ENCODE peak calls at places on chromosome 1, in ten cellular contexts. W, O, X, S, I, L, H, B, D and R are unnamed samples.

GRCh38 chr1:210800301-210800700 is 333.6 kb downstream of the KCNH1 start:
- DNase-seq in D (no peak), W (no peak), L (no peak), I (no peak), S (no peak), O (no peak), X (no peak), B (no peak), H (no peak), R (no peak)

GRCh38 chr1:43525995-43526394 is 4.7 kb upstream of the PTPRF start:
- DNase-seq in D (peak; percentile 33), L (no peak), S (no peak), W (no peak), X (peak; percentile 80), I (no peak), H (no peak), O (no peak), B (peak; percentile 46), R (no peak)

GRCh38 chr1:172976222-172977041 is 74.3 kb downstream of the TNFSF18 start:
- DNase-seq in L (no peak), X (peak; percentile 33), I (no peak), H (no peak), D (no peak), O (no peak), W (no peak), S (no peak), B (no peak), R (no peak)

GRCh38 chr1:204577794-204578478 is 61.7 kb downstream of the MDM4 start:
- DNase-seq in H (no peak), I (no peak), D (no peak), O (no peak), L (no peak), B (no peak), X (no peak), S (no peak), W (no peak), R (no peak)

GRCh38 chr1:58927722-58928085 is 143.9 kb upstream of the JUN start:
- DNase-seq in X (no peak), H (peak; percentile 32), I (no peak), O (no peak), S (no peak), B (no peak), W (no peak), D (no peak), L (no peak), R (no peak)

GRCh38 chr1:76867342-76868130 is at the start of gene ST6GALNAC5:
- DNase-seq in W (no peak), D (peak; percentile 64), B (peak; percentile 80), X (peak; percentile 10), I (no peak), O (no peak), S (no peak), H (no peak), L (no peak), R (no peak)

GRCh38 chr1:110600716-110601115 is 5.4 kb downstream of the KCNA2 start:
- DNase-seq in X (no peak), O (no peak), B (no peak), D (no peak), S (no peak), L (no peak), I (no peak), W (no peak), H (no peak), R (no peak)

GRCh38 chr1:167077128-167077867 is 12.9 kb downstream of the GPA33 start:
- DNase-seq in I (no peak), O (no peak), L (no peak), H (no peak), S (no peak), W (no peak), D (no peak), B (no peak), X (no peak), R (no peak)

DNA sequence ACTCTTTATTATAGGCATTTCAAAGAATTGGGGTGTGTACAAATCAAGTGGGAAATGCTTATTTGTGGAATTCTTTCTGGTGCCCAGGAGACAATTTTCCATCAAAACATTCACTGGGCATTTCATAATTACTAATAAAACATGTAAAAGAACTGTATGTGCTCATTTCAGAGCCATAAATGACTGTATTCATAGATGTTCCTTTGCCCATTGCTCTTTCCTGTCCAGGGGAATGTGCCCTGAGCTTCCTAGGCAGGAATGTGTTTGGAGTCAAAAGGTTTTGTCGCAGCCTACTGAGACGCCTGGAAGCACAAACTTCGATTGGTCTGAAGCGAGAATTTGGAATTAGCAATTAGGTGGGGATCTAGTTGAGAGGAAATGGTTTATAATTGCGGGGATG is 43.7 kb upstream of the EXOSC10 start:
- DNase-seq in D (no peak), H (no peak), S (no peak), X (no peak), I (no peak), L (no peak), B (no peak), W (no peak), O (no peak), R (no peak)
- H3K27ac ChIP-seq in D (no peak overlapping the region), H (peak overlapping the region; percentile 37), S (peak overlapping the region; percentile 34), X (no peak overlapping the region), I (no peak overlapping the region), L (no peak overlapping the region), B (peak overlapping the region; percentile 89), W (no peak overlapping the region), O (no peak overlapping the region), R (peak overlapping the region; percentile 68)

GRCh38 chr1:19798486-19799232 is 1.1 kb downstream of the TMCO4 start:
- DNase-seq in H (no peak), S (no peak), X (no peak), O (no peak), B (no peak), I (no peak), W (no peak), D (no peak), L (no peak), R (no peak)
- H3K27ac ChIP-seq in H (peak overlapping the region; percentile 65), S (no peak overlapping the region), X (peak overlapping the region; percentile 78), O (peak overlapping the region; percentile 54), B (peak overlapping the region; percentile 34), I (peak overlapping the region; percentile 63), W (peak overlapping the region; percentile 34), D (peak overlapping the region; percentile 86), L (peak overlapping the region; percentile 73), R (peak overlapping the region; percentile 67)

GRCh38 chr1:32362474-32363313 is at the start of the genes FAM229A and TSSK3:
- DNase-seq in W (no peak), B (peak; percentile 80), S (no peak), O (no peak), L (no peak), D (no peak), I (no peak), H (no peak), X (no peak), R (no peak)

GRCh38 chr1:32361674-32362473 is 411 bp downstream of the FAM229A start:
- DNase-seq in X (no peak), D (peak; percentile 78), B (peak; percentile 92), L (no peak), O (no peak), S (peak; percentile 67), W (peak; percentile 28), I (no peak), H (no peak), R (no peak)

GRCh38 chr1:32363713-32364112 is 1.4 kb downstream of the TSSK3 start:
- DNase-seq in B (no peak), I (no peak), H (no peak), D (peak; percentile 75), X (no peak), W (no peak), O (no peak), L (no peak), S (no peak), R (peak; percentile 31)

GRCh38 chr1:32358435-32358834 is 3.9 kb downstream of the FAM229A start:
- DNase-seq in B (no peak), X (no peak), I (no peak), D (no peak), L (no peak), O (no peak), S (no peak), H (no peak), W (no peak), R (no peak)

DNA sequence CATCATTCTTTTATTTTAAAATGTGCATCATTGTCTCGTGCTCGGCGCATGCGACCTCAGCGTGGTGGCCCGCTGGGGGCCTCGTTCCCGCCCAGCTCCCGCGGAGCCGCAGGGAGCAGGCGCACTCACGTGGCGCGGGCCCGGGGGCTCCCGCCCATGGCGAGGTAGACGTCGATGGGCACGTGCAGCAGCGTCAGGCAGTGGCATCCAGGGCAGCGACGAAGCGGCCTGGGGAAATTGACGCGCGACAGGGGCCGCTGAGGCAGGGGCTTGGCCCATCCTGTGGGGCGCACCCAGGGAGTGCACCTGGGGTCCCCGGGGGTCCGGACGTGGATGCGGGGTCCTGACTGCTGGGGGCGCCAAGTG is 994 bp downstream of the FAM229A start:
- DNase-seq in O (no peak), X (no peak), W (no peak), L (no peak), I (no peak), B (no peak), H (no peak), D (no peak), S (no peak), R (no peak)
- H3K27ac ChIP-seq in O (no peak overlapping the region), X (no peak overlapping the region), W (no peak overlapping the region), L (no peak overlapping the region), I (no peak overlapping the region), B (no peak overlapping the region), H (peak overlapping the region; percentile 39), D (no peak overlapping the region), S (no peak overlapping the region), R (no peak overlapping the region)

DNA sequence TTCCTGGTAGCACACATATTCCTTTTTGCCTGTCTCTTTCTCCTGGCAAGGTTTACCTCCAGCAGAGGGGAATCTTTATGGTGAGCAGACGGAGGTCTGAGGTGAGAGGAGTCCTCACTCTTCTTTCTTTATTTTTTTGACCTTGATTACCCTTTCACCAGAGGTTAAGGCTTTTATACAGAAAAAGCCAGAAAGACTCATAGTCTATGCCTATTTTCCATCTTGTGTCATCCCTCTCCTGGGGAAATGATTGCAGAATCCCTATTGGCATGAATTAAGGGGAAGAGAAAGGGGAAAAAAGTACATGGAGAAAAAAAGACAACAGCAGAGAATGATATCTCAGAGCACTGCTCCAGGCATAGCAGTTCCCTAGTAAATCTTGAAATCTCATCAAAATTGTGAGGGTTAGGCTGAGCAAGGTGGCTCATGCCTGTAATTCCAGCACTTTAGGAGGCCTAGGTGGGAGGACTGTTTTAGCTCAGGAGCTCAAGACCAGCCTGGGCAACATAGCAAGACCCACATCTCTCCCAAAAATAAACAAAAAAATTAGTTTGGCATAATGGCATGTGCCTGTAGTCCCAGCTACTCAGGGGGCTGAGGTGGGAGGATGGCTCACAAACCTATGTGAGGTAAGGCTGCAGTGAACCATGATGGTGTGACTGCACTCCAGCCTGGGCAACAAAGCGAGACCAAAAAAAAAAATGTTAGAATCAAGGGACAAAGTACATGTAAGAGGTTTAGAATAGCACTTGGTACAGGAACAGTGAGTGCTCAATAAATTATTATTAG is 1.2 kb upstream of the XPR1 start:
- DNase-seq in O (no peak), S (no peak), L (no peak), W (no peak), X (no peak), I (no peak), H (no peak), D (no peak), B (no peak), R (no peak)
- H3K27ac ChIP-seq in O (peak overlapping the region; percentile 58), S (no peak overlapping the region), L (peak overlapping the region; percentile 91), W (no peak overlapping the region), X (no peak overlapping the region), I (no peak overlapping the region), H (peak overlapping the region; percentile 43), D (peak overlapping the region; percentile 67), B (no peak overlapping the region), R (peak overlapping the region; percentile 91)